ENCODE peak calls at places on chromosomes 2 and 18, in five cellular contexts. R is heart left ventricle, D is adrenal gland, H is left ventricle myocardium inferior, N is GM06990. C is an unnamed sample.

GRCh38 chr2:171966268-171966667 is 33.5 kb upstream of the METAP1D start:
- DNase-seq in H (no peak), N (no peak), D (no peak), R (no peak), C (no peak)

GRCh38 chr2:191631754-191632153 is 46.2 kb upstream of the NABP1 start:
- DNase-seq in N (no peak), D (peak; percentile 57), H (peak; percentile 20), R (no peak), C (no peak)

GRCh38 chr2:145961846-145962245 is 1441.9 kb upstream of the ZEB2 start:
- DNase-seq in N (no peak), D (no peak), H (no peak), R (no peak), C (no peak)

GRCh38 chr18:26746284-26747130 is 119.0 kb downstream of the AQP4 start:
- DNase-seq in R (no peak), D (no peak), N (no peak), H (no peak), C (no peak)

GRCh38 chr2:130787841-130788240 is 32.5 kb downstream of the AMER3 start:
- DNase-seq in R (no peak), N (no peak), D (no peak), H (no peak), C (no peak)

GRCh38 chr2:38537937-38538525 is 64.7 kb downstream of the HNRNPLL start:
- DNase-seq in R (no peak), H (no peak), N (no peak), D (no peak), C (no peak)

GRCh38 chr2:105290981-105291660 is 38.4 kb downstream of the TGFBRAP1 start:
- DNase-seq in R (no peak), H (no peak), D (no peak), N (no peak), C (no peak)

GRCh38 chr18:26640541-26640940 is 92.2 kb upstream of the KCTD1 start:
- DNase-seq in R (no peak), H (no peak), N (no peak), D (no peak), C (no peak)

GRCh38 chr2:225367482-225367881 is 32.0 kb upstream of the NYAP2 start:
- DNase-seq in D (no peak), N (no peak), R (no peak), H (no peak), C (no peak)

GRCh38 chr2:241933175-241933911 is 63.8 kb downstream of the RTP5 start:
- DNase-seq in H (no peak), D (no peak), R (no peak), N (no peak), C (peak; percentile 58)

GRCh38 chr18:9466911-9467310 is 8.4 kb upstream of the RALBP1 start:
- DNase-seq in N (no peak), D (no peak), R (no peak), H (no peak), C (no peak)

GRCh38 chr2:71380665-71381064 is 49.1 kb downstream of the ZNF638 start:
- DNase-seq in R (no peak), N (no peak), H (no peak), D (no peak), C (no peak)

GRCh38 chr2:1509271-1509995 is 96.2 kb downstream of the TPO start:
- DNase-seq in D (no peak), N (no peak), H (no peak), R (no peak), C (no peak)

DNA sequence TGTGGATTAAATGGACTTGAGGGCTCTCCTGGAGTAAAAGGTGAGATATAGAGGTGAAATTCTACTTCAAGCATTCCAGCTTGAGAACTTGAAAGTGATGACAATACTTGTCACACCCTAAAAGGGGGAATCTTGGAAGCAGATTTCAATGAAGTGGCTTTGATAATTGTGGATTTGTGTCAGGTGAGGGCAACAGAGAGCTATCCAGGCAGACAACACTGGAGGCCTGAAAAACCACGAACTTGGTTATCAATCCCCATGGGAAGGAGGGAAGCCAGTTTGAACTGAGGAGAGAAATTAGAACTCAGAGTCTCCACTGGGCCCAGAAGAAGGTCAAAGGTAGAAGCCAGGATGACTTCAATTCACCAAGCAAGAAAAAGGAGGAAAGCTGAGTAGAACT is 263.9 kb downstream of the FIGN start:
- DNase-seq in R (no peak), H (no peak), D (peak; percentile 12), N (no peak), C (no peak)
- H3K27me3 ChIP-seq in R (no peaks in the 10 kb centered on the region), H (no peaks in the 10 kb centered on the region), D (no peaks in the 10 kb centered on the region), N (no peaks in the 10 kb centered on the region), C (no peaks in the 10 kb centered on the region)

DNA sequence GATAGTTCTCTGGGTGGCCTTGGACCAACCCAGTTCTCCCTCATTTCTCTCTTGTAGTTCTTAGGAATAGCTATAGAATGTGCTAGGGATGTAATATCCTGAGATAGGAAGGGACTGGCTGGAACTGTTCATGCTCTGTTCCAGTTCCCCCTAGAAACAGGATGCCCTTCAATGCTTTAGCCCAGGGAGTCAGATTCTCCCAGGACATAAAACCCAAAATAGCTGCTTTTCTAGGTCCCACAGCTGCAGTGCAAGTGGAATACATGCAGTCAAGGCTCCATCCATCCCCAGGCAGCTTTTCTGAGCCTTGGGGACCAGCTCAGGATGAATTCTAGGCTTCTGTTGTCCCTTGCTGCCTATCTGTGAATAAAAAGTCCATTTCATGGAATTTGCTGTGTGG is 257.3 kb upstream of the CTAGE1 start:
- DNase-seq in N (no peak), D (no peak), H (no peak), R (no peak), C (no peak)
- H3K27me3 ChIP-seq in N (no peaks in the 10 kb centered on the region), D (no peaks in the 10 kb centered on the region), H (no peaks in the 10 kb centered on the region), R (no peaks in the 10 kb centered on the region), C (no peaks in the 10 kb centered on the region)

GRCh38 chr2:186749179-186749578 is 55.3 kb downstream of the FAM171B start:
- DNase-seq in H (no peak), N (no peak), D (no peak), R (no peak), C (no peak)
- H3K27me3 ChIP-seq in H (no peaks in the 10 kb centered on the region), N (no peaks in the 10 kb centered on the region), D (no peaks in the 10 kb centered on the region), R (no peaks in the 10 kb centered on the region), C (no peaks in the 10 kb centered on the region)

DNA sequence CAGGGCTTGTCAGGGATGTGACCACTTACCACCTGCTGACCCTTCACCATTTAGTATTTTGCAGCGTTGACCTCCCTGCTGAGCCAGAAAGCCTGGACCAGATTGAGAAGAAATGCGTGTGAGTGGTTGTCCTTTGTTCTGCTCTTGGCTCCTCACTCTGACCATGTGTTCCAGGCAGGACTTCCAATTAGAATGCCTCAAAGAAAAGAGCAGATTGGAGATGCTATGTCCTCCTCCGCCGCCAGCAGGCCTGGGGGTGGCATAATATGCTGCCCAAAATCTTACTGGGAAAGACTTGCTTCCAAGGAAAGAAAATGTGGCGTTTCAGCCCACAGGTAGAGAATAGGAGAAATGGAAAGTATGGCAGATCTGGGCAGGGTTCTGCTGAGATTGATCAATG is 894.2 kb downstream of the SLC4A3 start:
- DNase-seq in N (no peak), R (no peak), D (no peak), H (no peak), C (no peak)
- H3K27me3 ChIP-seq in N (no peaks in the 10 kb centered on the region), R (no peaks in the 10 kb centered on the region), D (no peaks in the 10 kb centered on the region), H (peaks cover 5% of the 10 kb centered on the region), C (no peaks in the 10 kb centered on the region)

DNA sequence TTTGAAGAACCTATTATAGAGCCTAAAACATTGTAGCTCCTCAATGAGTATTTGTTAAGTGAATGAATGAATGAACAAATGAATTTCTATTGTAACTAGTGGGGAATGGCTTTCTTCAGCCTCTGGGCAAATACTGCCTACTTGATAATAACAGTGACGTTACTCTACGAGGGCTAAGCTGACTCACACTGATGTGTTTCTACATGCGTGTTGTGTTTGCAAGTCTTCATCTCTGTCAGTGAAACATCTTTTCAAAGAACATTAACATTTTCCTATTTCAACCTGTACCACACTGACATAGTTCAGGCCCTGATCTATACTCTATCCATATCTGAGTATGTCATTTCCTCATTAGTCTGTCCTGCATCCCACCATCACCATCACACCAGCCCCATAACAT is 319.9 kb upstream of the ACVR2A start:
- DNase-seq in H (no peak), D (no peak), R (no peak), N (no peak), C (no peak)
- H3K27me3 ChIP-seq in H (no peaks in the 10 kb centered on the region), D (peaks cover 3% of the 10 kb centered on the region), R (no peaks in the 10 kb centered on the region), N (no peaks in the 10 kb centered on the region), C (no peaks in the 10 kb centered on the region)

GRCh38 chr2:100264651-100265050 is 57.6 kb downstream of the LONRF2 start:
- DNase-seq in H (no peak), N (no peak), R (no peak), D (no peak), C (no peak)

GRCh38 chr2:100262555-100263320 is 59.6 kb downstream of the LONRF2 start:
- DNase-seq in D (peak; percentile 77), H (peak; percentile 69), R (peak; percentile 80), N (no peak), C (peak; percentile 81)

GRCh38 chr2:100266126-100266525 is 56.2 kb downstream of the LONRF2 start:
- DNase-seq in D (no peak), R (no peak), H (no peak), N (no peak), C (no peak)

GRCh38 chr2:100264121-100264520 is 58.2 kb downstream of the LONRF2 start:
- DNase-seq in H (no peak), D (no peak), R (no peak), N (no peak), C (no peak)

GRCh38 chr2:100265226-100265625 is 57.1 kb downstream of the LONRF2 start:
- DNase-seq in N (no peak), H (no peak), R (no peak), D (no peak), C (no peak)
- H3K27me3 ChIP-seq in N (no peaks in the 10 kb centered on the region), H (peaks cover 6% of the 10 kb centered on the region), R (no peaks in the 10 kb centered on the region), D (no peaks in the 10 kb centered on the region), C (no peaks in the 10 kb centered on the region)

GRCh38 chr2:113257511-113258264 is 21.0 kb downstream of the PAX8 start:
- DNase-seq in R (no peak), N (no peak), D (no peak), H (no peak), C (no peak)
- H3K27me3 ChIP-seq in R (no peaks in the 10 kb centered on the region), N (no peaks in the 10 kb centered on the region), D (no peaks in the 10 kb centered on the region), H (no peaks in the 10 kb centered on the region), C (no peaks in the 10 kb centered on the region)

GRCh38 chr2:60474301-60474700 is 79.2 kb downstream of the BCL11A start:
- DNase-seq in H (no peak), D (no peak), N (no peak), R (no peak), C (no peak)

GRCh38 chr2:60469918-60470317 is 83.5 kb downstream of the BCL11A start:
- DNase-seq in H (no peak), D (no peak), N (no peak), R (no peak), C (no peak)

GRCh38 chr2:60472663-60473289 is 80.7 kb downstream of the BCL11A start:
- DNase-seq in H (no peak), R (no peak), N (no peak), D (no peak), C (no peak)

GRCh38 chr2:60470340-60470739 is 83.1 kb downstream of the BCL11A start:
- DNase-seq in H (no peak), N (no peak), D (no peak), R (no peak), C (no peak)

DNA sequence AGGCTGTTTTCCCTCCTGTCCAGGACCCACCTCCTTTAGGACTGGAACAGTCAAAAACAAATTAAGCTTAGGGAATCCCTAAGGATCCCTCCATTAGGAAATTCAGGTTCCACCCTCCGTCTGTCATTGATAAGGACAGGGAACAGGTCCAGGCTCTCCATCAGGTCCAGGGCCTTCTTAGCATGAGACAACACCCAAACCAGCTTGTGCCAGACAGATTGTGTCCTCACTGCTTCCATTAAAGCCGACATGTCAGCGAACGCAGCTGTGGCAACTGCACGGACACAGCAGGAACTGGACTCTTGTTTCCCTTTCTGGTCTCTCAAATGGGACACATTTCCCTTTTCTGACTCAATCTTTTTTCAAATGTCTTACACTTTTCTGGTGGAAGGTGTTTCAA is 81.4 kb downstream of the BCL11A start:
- DNase-seq in N (no peak), R (no peak), D (no peak), H (peak; percentile 43), C (no peak)
- H3K27me3 ChIP-seq in N (no peaks in the 10 kb centered on the region), R (no peaks in the 10 kb centered on the region), D (no peaks in the 10 kb centered on the region), H (no peaks in the 10 kb centered on the region), C (no peaks in the 10 kb centered on the region)